ENCODE peak calls at places on chromosomes 2 and 18, in six cellular contexts. Y, H, S, J, E and T are unnamed samples.

GRCh38 chr2:27249077-27249890 is 13.6 kb downstream of the SLC30A3 start:
- DNase-seq in Y (peak; percentile 15), J (no peak), H (no peak), E (no peak), S (no peak), T (no peak)

GRCh38 chr2:142716463-142717242 is 160.8 kb upstream of the KYNU start:
- DNase-seq in J (no peak), E (no peak), Y (no peak), H (no peak), S (peak; percentile 12), T (peak; percentile 15)

GRCh38 chr18:321839-322467 is 54.1 kb upstream of the THOC1 start:
- DNase-seq in H (no peak), J (no peak), S (peak; percentile 30), Y (no peak), E (no peak), T (no peak)

GRCh38 chr2:230879891-230880290 is 15.1 kb downstream of the ITM2C start:
- DNase-seq in S (no peak), E (no peak), J (no peak), Y (no peak), H (no peak), T (no peak)

GRCh38 chr2:60839126-60839813 is 42.1 kb upstream of the REL start:
- DNase-seq in S (no peak), J (no peak), H (no peak), Y (no peak), E (no peak), T (no peak)

GRCh38 chr2:24509425-24509824 is 18.4 kb downstream of the NCOA1 start:
- DNase-seq in E (no peak), H (no peak), S (no peak), J (no peak), Y (no peak), T (no peak)

GRCh38 chr2:63614983-63615945 is 26.5 kb downstream of the MDH1 start:
- DNase-seq in S (no peak), H (no peak), J (peak; percentile 13), Y (peak; percentile 34), E (no peak), T (peak; percentile 86)

GRCh38 chr18:79394438-79395307 is 1.1 kb upstream of the NFATC1 start:
- DNase-seq in H (no peak), J (no peak), E (no peak), S (peak; percentile 21), Y (no peak), T (peak; percentile 33)

GRCh38 chr2:197707316-197708213 is 2.4 kb downstream of the MARS2 start:
- DNase-seq in E (no peak), Y (no peak), H (no peak), J (no peak), S (peak; percentile 75), T (peak; percentile 67)

GRCh38 chr2:63059434-63060078 is 8.9 kb downstream of the OTX1 start:
- DNase-seq in Y (no peak), H (no peak), S (no peak), J (no peak), E (no peak), T (no peak)

GRCh38 chr18:55863876-55864275 is 275.9 kb upstream of the TCF4 start:
- DNase-seq in H (no peak), Y (no peak), E (no peak), J (peak; percentile 94), S (peak; percentile 60), T (no peak)

GRCh38 chr2:28901202-28901601 is 6.7 kb downstream of the WDR43 start:
- DNase-seq in S (no peak), J (no peak), E (no peak), H (no peak), Y (no peak), T (no peak)

GRCh38 chr2:122748552-122749011 is 993.1 kb downstream of the TSN start:
- DNase-seq in S (peak; percentile 1), Y (no peak), H (no peak), J (no peak), E (no peak), T (peak; percentile 77)

GRCh38 chr2:10269711-10270610 is 32.7 kb upstream of the HPCAL1 start:
- DNase-seq in S (no peak), E (peak; percentile 84), Y (no peak), H (peak; percentile 38), J (no peak), T (no peak)

GRCh38 chr2:121699421-121700328 is 37.0 kb downstream of the NIFK start:
- DNase-seq in J (no peak), Y (peak; percentile 9), S (peak; percentile 53), E (peak; percentile 37), H (no peak), T (peak; percentile 97)

GRCh38 chr18:55401638-55402191 is 186.3 kb downstream of the TCF4 start:
- DNase-seq in E (no peak), S (peak; percentile 70), H (no peak), J (peak; percentile 61), Y (no peak), T (no peak)

GRCh38 chr2:101524811-101525430 is 50.0 kb upstream of the RFX8 start:
- DNase-seq in E (no peak), Y (no peak), S (peak; percentile 27), H (no peak), J (no peak), T (peak; percentile 30)

GRCh38 chr2:191038241-191038725 is 24.3 kb upstream of the STAT1 start:
- DNase-seq in E (no peak), J (peak; percentile 94), S (peak; percentile 51), H (no peak), Y (no peak), T (peak; percentile 73)

GRCh38 chr2:32003791-32004190 is 7.0 kb downstream of the MEMO1 start:
- DNase-seq in S (no peak), J (no peak), H (no peak), E (no peak), Y (no peak), T (peak; percentile 90)

GRCh38 chr18:75067996-75068645 is 140.8 kb downstream of the PTGR3 start:
- DNase-seq in E (no peak), H (no peak), S (no peak), Y (no peak), J (no peak), T (no peak)

GRCh38 chr18:58753976-58754375 is 82.7 kb downstream of the MALT1 start:
- DNase-seq in S (peak; percentile 24), J (no peak), Y (no peak), H (no peak), E (no peak), T (peak; percentile 57)

GRCh38 chr2:3738454-3738853 is 35.1 kb downstream of the DCDC2C start:
- DNase-seq in H (no peak), J (no peak), S (peak; percentile 23), E (no peak), Y (no peak), T (peak; percentile 23)

GRCh38 chr2:96977631-96978195 is 8.7 kb downstream of the FAM178B start:
- DNase-seq in J (peak; percentile 19), H (no peak), S (peak; percentile 23), E (no peak), Y (no peak), T (peak; percentile 75)

GRCh38 chr2:106885981-106886915 is at the start of gene ST6GAL2:
- DNase-seq in J (no peak), S (no peak), E (peak; percentile 33), H (no peak), Y (no peak), T (peak; percentile 24)

GRCh38 chr18:23259701-23260661 is 124.7 kb downstream of the CABLES1 start:
- DNase-seq in S (peak; percentile 66), Y (peak; percentile 69), H (peak; percentile 78), J (peak; percentile 47), E (peak; percentile 79), T (peak; percentile 51)
- H3K4me3 ChIP-seq in S (no peak overlapping the region), Y (peak overlapping the region; percentile 7), H (peak overlapping the region; percentile 6), J (no peak overlapping the region), E (peak overlapping the region; percentile 21), T (no peak overlapping the region)

GRCh38 chr2:226798422-226799210 is 1.0 kb downstream of the IRS1 start:
- DNase-seq in H (peak; percentile 58), J (no peak), S (peak; percentile 68), Y (peak; percentile 34), E (peak; percentile 72), T (peak; percentile 58)

GRCh38 chr2:226800941-226801784 is 1.5 kb upstream of the IRS1 start:
- DNase-seq in J (no peak), Y (peak; percentile 82), H (peak; percentile 95), E (peak; percentile 94), S (peak; percentile 86), T (peak; percentile 80)

GRCh38 chr2:226799976-226800940 is 638 bp upstream of the IRS1 start:
- DNase-seq in S (peak; percentile 41), Y (peak; percentile 20), H (peak; percentile 69), E (peak; percentile 56), J (no peak), T (peak; percentile 33)

GRCh38 chr2:226797989-226798421 is 1.6 kb downstream of the IRS1 start:
- DNase-seq in S (peak; percentile 61), Y (no peak), J (no peak), E (peak; percentile 22), H (no peak), T (no peak)

GRCh38 chr2:226799211-226799975 is at the start of gene IRS1:
- DNase-seq in J (no peak), Y (peak; percentile 70), E (peak; percentile 65), S (peak; percentile 88), H (peak; percentile 85), T (peak; percentile 78)
- TF ChIP-seq CTCF in J (peak; percentile 1), Y (no peak), E (no peak), S (no peak), H (peak; percentile 12), T (no peak)

DNA sequence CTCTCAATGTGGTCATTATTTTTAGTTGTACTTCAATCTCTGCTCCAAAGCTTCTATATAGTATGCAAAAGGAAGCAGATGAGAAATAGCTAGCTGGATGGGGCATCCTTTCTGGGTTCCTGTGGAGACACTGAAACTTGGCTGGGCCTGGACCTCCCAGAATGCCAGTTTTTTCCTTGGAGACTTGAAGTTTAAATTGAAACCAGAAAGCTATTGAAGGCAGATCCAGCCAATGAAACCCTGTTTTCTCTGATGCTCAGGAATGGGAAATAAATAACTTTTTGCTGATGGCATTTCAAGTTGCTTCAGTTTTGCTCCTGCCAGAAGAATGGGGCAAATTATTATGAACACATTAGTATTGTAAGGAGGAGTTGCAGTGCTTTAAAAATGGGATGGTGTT is 2.9 kb downstream of the SETBP1 start:
- DNase-seq in E (no peak), S (no peak), J (no peak), Y (no peak), H (no peak), T (no peak)
- H3K4me3 ChIP-seq in E (no peak overlapping the region), S (no peak overlapping the region), J (no peak overlapping the region), Y (no peak overlapping the region), H (no peak overlapping the region), T (no peak overlapping the region)

GRCh38 chr18:7568426-7568825 is 1.3 kb downstream of the PTPRM start:
- DNase-seq in J (no peak), S (peak; percentile 17), H (peak; percentile 58), Y (peak; percentile 40), E (peak; percentile 33), T (peak; percentile 15)
- TF ChIP-seq CTCF in J (peak; percentile 43), S (no peak), H (no peak), Y (peak; percentile 17), E (no peak), T (no peak)

DNA sequence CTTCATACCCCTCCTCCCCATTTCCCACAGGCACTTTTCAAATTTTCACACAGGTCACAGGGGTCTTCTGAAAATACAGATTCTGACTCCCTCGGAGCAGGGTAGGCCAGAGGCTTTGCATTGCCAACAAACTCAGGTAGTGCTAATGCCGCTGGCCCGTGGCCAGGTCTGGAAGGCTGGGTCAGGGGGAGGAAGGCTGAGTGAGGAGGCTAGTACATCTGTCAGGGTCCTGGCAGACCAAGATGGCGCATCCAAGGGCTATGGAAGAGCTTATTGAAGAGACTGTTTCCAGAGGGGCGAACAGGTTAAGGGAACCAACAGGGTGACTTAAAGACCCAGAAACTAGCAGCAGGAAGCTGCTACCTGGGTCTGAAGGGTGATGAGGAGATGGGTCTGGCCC is 336.7 kb upstream of the ID2 start:
- DNase-seq in S (no peak), E (no peak), J (no peak), Y (no peak), H (no peak), T (no peak)
- H3K4me3 ChIP-seq in S (no peak overlapping the region), E (no peak overlapping the region), J (no peak overlapping the region), Y (no peak overlapping the region), H (no peak overlapping the region), T (no peak overlapping the region)